ENCODE peak calls at places on chromosomes 16 and 17, in five cellular contexts. One of them, this sample, is unnamed.

GRCh38 chr17:80811181-80812105 is 180.2 kb upstream of the CHMP6 start:
- DNase-seq in fibroblast of the aortic adventitia: no peak
- DNase-seq in naive thymus-derived CD4-positive, alpha-beta T cell: no peak
- DNase-seq in NCI-H1092 treated with DMSO at 0.1 percent for 48 hours: no peak
- DNase-seq in left colon: no peak
- DNase-seq in this sample: no peak

GRCh38 chr16:49491736-49492089 is 118.1 kb downstream of the C16orf78 start:
- DNase-seq in left colon: no peak
- DNase-seq in NCI-H1092 treated with DMSO at 0.1 percent for 48 hours: no peak
- DNase-seq in naive thymus-derived CD4-positive, alpha-beta T cell: no peak
- DNase-seq in fibroblast of the aortic adventitia: no peak
- DNase-seq in this sample: no peak

GRCh38 chr16:51755039-51755501 is 604.0 kb upstream of the SALL1 start:
- DNase-seq in fibroblast of the aortic adventitia: no peak
- DNase-seq in NCI-H1092 treated with DMSO at 0.1 percent for 48 hours: peak; percentile 16
- DNase-seq in left colon: no peak
- DNase-seq in naive thymus-derived CD4-positive, alpha-beta T cell: no peak
- DNase-seq in this sample: no peak

GRCh38 chr16:2857451-2858244 is at the start of gene PRSS22:
- DNase-seq in naive thymus-derived CD4-positive, alpha-beta T cell: peak; percentile 16
- DNase-seq in left colon: peak; percentile 63
- DNase-seq in NCI-H1092 treated with DMSO at 0.1 percent for 48 hours: no peak
- DNase-seq in fibroblast of the aortic adventitia: no peak
- DNase-seq in this sample: peak; percentile 56

GRCh38 chr16:66326995-66327513 is 39.4 kb upstream of the CDH5 start:
- DNase-seq in fibroblast of the aortic adventitia: peak; percentile 28
- DNase-seq in left colon: peak; percentile 30
- DNase-seq in NCI-H1092 treated with DMSO at 0.1 percent for 48 hours: peak; percentile 93
- DNase-seq in naive thymus-derived CD4-positive, alpha-beta T cell: no peak
- DNase-seq in this sample: no peak

GRCh38 chr17:27546624-27547300 is 84.2 kb upstream of the LGALS9 start:
- DNase-seq in fibroblast of the aortic adventitia: no peak
- DNase-seq in left colon: no peak
- DNase-seq in naive thymus-derived CD4-positive, alpha-beta T cell: no peak
- DNase-seq in NCI-H1092 treated with DMSO at 0.1 percent for 48 hours: no peak
- DNase-seq in this sample: no peak

GRCh38 chr17:37483311-37484039 is 6.2 kb upstream of the DUSP14 start:
- DNase-seq in NCI-H1092 treated with DMSO at 0.1 percent for 48 hours: no peak
- DNase-seq in naive thymus-derived CD4-positive, alpha-beta T cell: no peak
- DNase-seq in fibroblast of the aortic adventitia: peak; percentile 86
- DNase-seq in left colon: no peak
- DNase-seq in this sample: no peak

GRCh38 chr16:27679899-27680298 is 130.0 kb downstream of the KATNIP start:
- DNase-seq in left colon: no peak
- DNase-seq in NCI-H1092 treated with DMSO at 0.1 percent for 48 hours: no peak
- DNase-seq in naive thymus-derived CD4-positive, alpha-beta T cell: no peak
- DNase-seq in fibroblast of the aortic adventitia: no peak
- DNase-seq in this sample: no peak

GRCh38 chr16:27995378-27995777 is 68.1 kb downstream of the GSG1L start:
- DNase-seq in naive thymus-derived CD4-positive, alpha-beta T cell: no peak
- DNase-seq in NCI-H1092 treated with DMSO at 0.1 percent for 48 hours: no peak
- DNase-seq in left colon: no peak
- DNase-seq in fibroblast of the aortic adventitia: no peak
- DNase-seq in this sample: no peak

GRCh38 chr16:54582631-54583250 is 296.2 kb upstream of the IRX3 start:
- DNase-seq in fibroblast of the aortic adventitia: no peak
- DNase-seq in naive thymus-derived CD4-positive, alpha-beta T cell: no peak
- DNase-seq in NCI-H1092 treated with DMSO at 0.1 percent for 48 hours: no peak
- DNase-seq in left colon: no peak
- DNase-seq in this sample: no peak

GRCh38 chr17:54967621-54968258 is 714 bp downstream of the COX11 start:
- DNase-seq in NCI-H1092 treated with DMSO at 0.1 percent for 48 hours: peak; percentile 34
- DNase-seq in left colon: peak; percentile 33
- DNase-seq in fibroblast of the aortic adventitia: peak; percentile 25
- DNase-seq in naive thymus-derived CD4-positive, alpha-beta T cell: peak; percentile 0
- DNase-seq in this sample: peak; percentile 30

GRCh38 chr17:46072998-46073397 is 73.9 kb downstream of the STH start:
- DNase-seq in left colon: no peak
- DNase-seq in fibroblast of the aortic adventitia: peak; percentile 74
- DNase-seq in naive thymus-derived CD4-positive, alpha-beta T cell: no peak
- DNase-seq in NCI-H1092 treated with DMSO at 0.1 percent for 48 hours: no peak
- DNase-seq in this sample: no peak

GRCh38 chr17:43615330-43615729 is 46.4 kb downstream of the MEOX1 start:
- DNase-seq in left colon: no peak
- DNase-seq in naive thymus-derived CD4-positive, alpha-beta T cell: no peak
- DNase-seq in fibroblast of the aortic adventitia: peak; percentile 20
- DNase-seq in NCI-H1092 treated with DMSO at 0.1 percent for 48 hours: no peak
- DNase-seq in this sample: peak; percentile 92